ENCODE peak calls at places on chromosomes 13 and 19, in four cellular contexts. L is CD8-positive, alpha-beta T cell; I is AG08395; V is NCI-H2171 treated with DMSO at 0.1 percent for 48 hours. B is an unnamed sample.
A peak's percentile ranks its signal among the peaks of the same experiment; 100 is the strongest.

GRCh38 chr13:80055804-80056203 is 285.1 kb downstream of the SPRY2 start:
- DNase-seq in I (no peak), L (no peak), V (no peak), B (no peak)

GRCh38 chr19:4405977-4406376 is 3.5 kb downstream of the CHAF1A start:
- DNase-seq in L (no peak), V (no peak), I (no peak), B (no peak)

GRCh38 chr19:44644391-44645016 is 794 bp downstream of the PVR start:
- DNase-seq in I (no peak), V (peak; percentile 74), L (no peak), B (no peak)

GRCh38 chr13:106819413-106820180 is 251.7 kb upstream of the ARGLU1 start:
- DNase-seq in L (no peak), V (no peak), I (no peak), B (no peak)

GRCh38 chr13:97344250-97345175 is 89.5 kb upstream of the RAP2A start:
- DNase-seq in L (peak; percentile 24), I (peak; percentile 55), V (peak; percentile 61), B (peak; percentile 81)

GRCh38 chr19:5369962-5370367 is 29.4 kb upstream of the PTPRS start:
- DNase-seq in L (peak; percentile 36), I (peak; percentile 40), V (peak; percentile 19), B (no peak)

GRCh38 chr13:66624302-66624701 is 605.8 kb downstream of the PCDH9 start:
- DNase-seq in I (no peak), V (no peak), L (no peak), B (no peak)

GRCh38 chr13:54317722-54318121 is 1289.1 kb downstream of the OLFM4 start:
- DNase-seq in L (no peak), I (no peak), V (no peak), B (no peak)

GRCh38 chr13:46751811-46752635 is 44.9 kb downstream of the ESD start:
- DNase-seq in L (peak; percentile 73), V (no peak), I (peak; percentile 9), B (no peak)

GRCh38 chr19:4829001-4829712 is 2.4 kb downstream of the TICAM1 start:
- DNase-seq in I (no peak), L (no peak), V (no peak), B (no peak)